ENCODE peak calls at places on chromosomes 3 and 15, in nine cellular contexts. One of them, this sample, is unnamed.

GRCh38 chr15:89654847-89655805 is at the start of gene KIF7:
- DNase-seq in left lung: no peak
- DNase-seq in anterior cingulate cortex: no peak
- DNase-seq in glutamatergic neuron: peak
- DNase-seq in activated CD8-positive, alpha-beta memory T cell treated with anti-CD3 and anti-CD28 coated beads for 48 hours: no peak
- DNase-seq in activated CD4-positive, alpha-beta T cell treated with anti-CD3 and anti-CD28 coated beads, Interleukin-2, amount 50 U/mL, for 24 hours: no peak
- DNase-seq in HuH-7.5: peak
- DNase-seq in RCC 7860: no peak
- DNase-seq in endodermal cell: peak
- DNase-seq in this sample: no peak

GRCh38 chr15:78204351-78205309 is 29.7 kb downstream of the ACSBG1 start:
- DNase-seq in activated CD4-positive, alpha-beta T cell treated with anti-CD3 and anti-CD28 coated beads, Interleukin-2, amount 50 U/mL, for 24 hours: no peak
- DNase-seq in endodermal cell: peak
- DNase-seq in activated CD8-positive, alpha-beta memory T cell treated with anti-CD3 and anti-CD28 coated beads for 48 hours: no peak
- DNase-seq in anterior cingulate cortex: no peak
- DNase-seq in left lung: no peak
- DNase-seq in glutamatergic neuron: no peak
- DNase-seq in RCC 7860: no peak
- DNase-seq in HuH-7.5: no peak
- DNase-seq in this sample: no peak

GRCh38 chr3:13217736-13218540 is 144.7 kb upstream of the IQSEC1 start:
- DNase-seq in anterior cingulate cortex: no peak
- DNase-seq in RCC 7860: peak
- DNase-seq in HuH-7.5: no peak
- DNase-seq in activated CD8-positive, alpha-beta memory T cell treated with anti-CD3 and anti-CD28 coated beads for 48 hours: no peak
- DNase-seq in activated CD4-positive, alpha-beta T cell treated with anti-CD3 and anti-CD28 coated beads, Interleukin-2, amount 50 U/mL, for 24 hours: no peak
- DNase-seq in glutamatergic neuron: no peak
- DNase-seq in left lung: no peak
- DNase-seq in endodermal cell: no peak
- DNase-seq in this sample: peak

GRCh38 chr15:30675126-30675525 is 49.2 kb downstream of the ARHGAP11B start:
- DNase-seq in glutamatergic neuron: no peak
- DNase-seq in activated CD4-positive, alpha-beta T cell treated with anti-CD3 and anti-CD28 coated beads, Interleukin-2, amount 50 U/mL, for 24 hours: no peak
- DNase-seq in endodermal cell: no peak
- DNase-seq in anterior cingulate cortex: no peak
- DNase-seq in RCC 7860: no peak
- DNase-seq in HuH-7.5: no peak
- DNase-seq in left lung: no peak
- DNase-seq in activated CD8-positive, alpha-beta memory T cell treated with anti-CD3 and anti-CD28 coated beads for 48 hours: no peak
- DNase-seq in this sample: no peak

GRCh38 chr3:36496734-36497133 is 116.4 kb downstream of the STAC start:
- DNase-seq in activated CD8-positive, alpha-beta memory T cell treated with anti-CD3 and anti-CD28 coated beads for 48 hours: no peak
- DNase-seq in endodermal cell: no peak
- DNase-seq in glutamatergic neuron: no peak
- DNase-seq in HuH-7.5: no peak
- DNase-seq in left lung: no peak
- DNase-seq in anterior cingulate cortex: no peak
- DNase-seq in RCC 7860: no peak
- DNase-seq in activated CD4-positive, alpha-beta T cell treated with anti-CD3 and anti-CD28 coated beads, Interleukin-2, amount 50 U/mL, for 24 hours: no peak
- DNase-seq in this sample: peak

GRCh38 chr3:170869645-170870593 is at the start of gene RPL22L1:
- DNase-seq in endodermal cell: peak
- DNase-seq in activated CD8-positive, alpha-beta memory T cell treated with anti-CD3 and anti-CD28 coated beads for 48 hours: peak
- DNase-seq in activated CD4-positive, alpha-beta T cell treated with anti-CD3 and anti-CD28 coated beads, Interleukin-2, amount 50 U/mL, for 24 hours: peak
- DNase-seq in HuH-7.5: peak
- DNase-seq in left lung: peak
- DNase-seq in glutamatergic neuron: peak
- DNase-seq in RCC 7860: peak
- DNase-seq in anterior cingulate cortex: no peak
- DNase-seq in this sample: peak

GRCh38 chr3:58804914-58805313 is 138.3 kb upstream of the FAM3D start:
- DNase-seq in HuH-7.5: no peak
- DNase-seq in activated CD4-positive, alpha-beta T cell treated with anti-CD3 and anti-CD28 coated beads, Interleukin-2, amount 50 U/mL, for 24 hours: no peak
- DNase-seq in RCC 7860: no peak
- DNase-seq in left lung: no peak
- DNase-seq in glutamatergic neuron: no peak
- DNase-seq in anterior cingulate cortex: no peak
- DNase-seq in activated CD8-positive, alpha-beta memory T cell treated with anti-CD3 and anti-CD28 coated beads for 48 hours: no peak
- DNase-seq in endodermal cell: no peak
- DNase-seq in this sample: no peak

GRCh38 chr3:196274585-196274984 is 12.9 kb downstream of the PCYT1A start:
- DNase-seq in endodermal cell: no peak
- DNase-seq in activated CD8-positive, alpha-beta memory T cell treated with anti-CD3 and anti-CD28 coated beads for 48 hours: no peak
- DNase-seq in left lung: no peak
- DNase-seq in glutamatergic neuron: no peak
- DNase-seq in RCC 7860: no peak
- DNase-seq in activated CD4-positive, alpha-beta T cell treated with anti-CD3 and anti-CD28 coated beads, Interleukin-2, amount 50 U/mL, for 24 hours: peak
- DNase-seq in HuH-7.5: no peak
- DNase-seq in anterior cingulate cortex: no peak
- DNase-seq in this sample: peak

GRCh38 chr3:62823461-62824050 is 51.7 kb downstream of the CADPS start:
- DNase-seq in RCC 7860: no peak
- DNase-seq in activated CD8-positive, alpha-beta memory T cell treated with anti-CD3 and anti-CD28 coated beads for 48 hours: no peak
- DNase-seq in glutamatergic neuron: no peak
- DNase-seq in anterior cingulate cortex: no peak
- DNase-seq in HuH-7.5: no peak
- DNase-seq in activated CD4-positive, alpha-beta T cell treated with anti-CD3 and anti-CD28 coated beads, Interleukin-2, amount 50 U/mL, for 24 hours: no peak
- DNase-seq in endodermal cell: no peak
- DNase-seq in left lung: no peak
- DNase-seq in this sample: no peak

GRCh38 chr3:170320471-170321121 is 36.9 kb upstream of the SKIL start:
- DNase-seq in glutamatergic neuron: no peak
- DNase-seq in activated CD8-positive, alpha-beta memory T cell treated with anti-CD3 and anti-CD28 coated beads for 48 hours: no peak
- DNase-seq in left lung: no peak
- DNase-seq in anterior cingulate cortex: no peak
- DNase-seq in HuH-7.5: no peak
- DNase-seq in endodermal cell: peak
- DNase-seq in activated CD4-positive, alpha-beta T cell treated with anti-CD3 and anti-CD28 coated beads, Interleukin-2, amount 50 U/mL, for 24 hours: no peak
- DNase-seq in RCC 7860: no peak
- DNase-seq in this sample: no peak

GRCh38 chr3:71050521-71051258 is 532.8 kb downstream of the FOXP1 start:
- DNase-seq in RCC 7860: no peak
- DNase-seq in HuH-7.5: no peak
- DNase-seq in glutamatergic neuron: no peak
- DNase-seq in endodermal cell: no peak
- DNase-seq in activated CD8-positive, alpha-beta memory T cell treated with anti-CD3 and anti-CD28 coated beads for 48 hours: no peak
- DNase-seq in activated CD4-positive, alpha-beta T cell treated with anti-CD3 and anti-CD28 coated beads, Interleukin-2, amount 50 U/mL, for 24 hours: peak
- DNase-seq in left lung: no peak
- DNase-seq in anterior cingulate cortex: no peak
- DNase-seq in this sample: peak

GRCh38 chr3:105905328-105905727 is 36.5 kb upstream of the CBLB start:
- DNase-seq in left lung: no peak
- DNase-seq in HuH-7.5: no peak
- DNase-seq in activated CD8-positive, alpha-beta memory T cell treated with anti-CD3 and anti-CD28 coated beads for 48 hours: no peak
- DNase-seq in glutamatergic neuron: no peak
- DNase-seq in activated CD4-positive, alpha-beta T cell treated with anti-CD3 and anti-CD28 coated beads, Interleukin-2, amount 50 U/mL, for 24 hours: no peak
- DNase-seq in endodermal cell: no peak
- DNase-seq in RCC 7860: no peak
- DNase-seq in anterior cingulate cortex: no peak
- DNase-seq in this sample: no peak

GRCh38 chr15:29225534-29226224 is 43.9 kb downstream of the NSMCE3 start:
- DNase-seq in left lung: no peak
- DNase-seq in activated CD4-positive, alpha-beta T cell treated with anti-CD3 and anti-CD28 coated beads, Interleukin-2, amount 50 U/mL, for 24 hours: no peak
- DNase-seq in glutamatergic neuron: no peak
- DNase-seq in endodermal cell: no peak
- DNase-seq in HuH-7.5: no peak
- DNase-seq in activated CD8-positive, alpha-beta memory T cell treated with anti-CD3 and anti-CD28 coated beads for 48 hours: no peak
- DNase-seq in RCC 7860: no peak
- DNase-seq in anterior cingulate cortex: no peak
- DNase-seq in this sample: no peak

GRCh38 chr3:76668653-76669052 is 371.2 kb upstream of the ROBO2 start:
- DNase-seq in anterior cingulate cortex: no peak
- DNase-seq in glutamatergic neuron: no peak
- DNase-seq in endodermal cell: no peak
- DNase-seq in RCC 7860: no peak
- DNase-seq in HuH-7.5: no peak
- DNase-seq in left lung: no peak
- DNase-seq in activated CD4-positive, alpha-beta T cell treated with anti-CD3 and anti-CD28 coated beads, Interleukin-2, amount 50 U/mL, for 24 hours: no peak
- DNase-seq in activated CD8-positive, alpha-beta memory T cell treated with anti-CD3 and anti-CD28 coated beads for 48 hours: no peak
- DNase-seq in this sample: no peak

GRCh38 chr3:170759511-170760173 is 110.4 kb downstream of the RPL22L1 start:
- DNase-seq in HuH-7.5: no peak
- DNase-seq in glutamatergic neuron: no peak
- DNase-seq in left lung: no peak
- DNase-seq in endodermal cell: no peak
- DNase-seq in activated CD8-positive, alpha-beta memory T cell treated with anti-CD3 and anti-CD28 coated beads for 48 hours: no peak
- DNase-seq in activated CD4-positive, alpha-beta T cell treated with anti-CD3 and anti-CD28 coated beads, Interleukin-2, amount 50 U/mL, for 24 hours: no peak
- DNase-seq in anterior cingulate cortex: no peak
- DNase-seq in RCC 7860: no peak
- DNase-seq in this sample: no peak

GRCh38 chr3:56889131-56889530 is 87.4 kb upstream of the ARHGEF3 start:
- DNase-seq in left lung: no peak
- DNase-seq in activated CD4-positive, alpha-beta T cell treated with anti-CD3 and anti-CD28 coated beads, Interleukin-2, amount 50 U/mL, for 24 hours: no peak
- DNase-seq in glutamatergic neuron: no peak
- DNase-seq in activated CD8-positive, alpha-beta memory T cell treated with anti-CD3 and anti-CD28 coated beads for 48 hours: no peak
- DNase-seq in HuH-7.5: no peak
- DNase-seq in anterior cingulate cortex: no peak
- DNase-seq in endodermal cell: no peak
- DNase-seq in RCC 7860: no peak
- DNase-seq in this sample: no peak

GRCh38 chr3:30768703-30769550 is 125.5 kb downstream of the GADL1 start:
- DNase-seq in activated CD4-positive, alpha-beta T cell treated with anti-CD3 and anti-CD28 coated beads, Interleukin-2, amount 50 U/mL, for 24 hours: peak
- DNase-seq in RCC 7860: peak
- DNase-seq in HuH-7.5: peak
- DNase-seq in anterior cingulate cortex: no peak
- DNase-seq in activated CD8-positive, alpha-beta memory T cell treated with anti-CD3 and anti-CD28 coated beads for 48 hours: peak
- DNase-seq in glutamatergic neuron: peak
- DNase-seq in left lung: peak
- DNase-seq in endodermal cell: peak
- DNase-seq in this sample: peak

GRCh38 chr3:176920806-176921205 is 276.5 kb downstream of the TBL1XR1 start:
- DNase-seq in activated CD8-positive, alpha-beta memory T cell treated with anti-CD3 and anti-CD28 coated beads for 48 hours: no peak
- DNase-seq in left lung: no peak
- DNase-seq in anterior cingulate cortex: no peak
- DNase-seq in glutamatergic neuron: no peak
- DNase-seq in HuH-7.5: no peak
- DNase-seq in activated CD4-positive, alpha-beta T cell treated with anti-CD3 and anti-CD28 coated beads, Interleukin-2, amount 50 U/mL, for 24 hours: no peak
- DNase-seq in endodermal cell: no peak
- DNase-seq in RCC 7860: no peak
- DNase-seq in this sample: no peak

GRCh38 chr3:127392146-127392470 is 104.3 kb upstream of the PRR20G start:
- DNase-seq in endodermal cell: no peak
- DNase-seq in anterior cingulate cortex: no peak
- DNase-seq in HuH-7.5: no peak
- DNase-seq in left lung: no peak
- DNase-seq in glutamatergic neuron: no peak
- DNase-seq in RCC 7860: no peak
- DNase-seq in activated CD4-positive, alpha-beta T cell treated with anti-CD3 and anti-CD28 coated beads, Interleukin-2, amount 50 U/mL, for 24 hours: no peak
- DNase-seq in activated CD8-positive, alpha-beta memory T cell treated with anti-CD3 and anti-CD28 coated beads for 48 hours: no peak
- DNase-seq in this sample: no peak

GRCh38 chr15:81311834-81312459 is 12.0 kb downstream of the STARD5 start:
- DNase-seq in anterior cingulate cortex: no peak
- DNase-seq in left lung: no peak
- DNase-seq in HuH-7.5: no peak
- DNase-seq in endodermal cell: no peak
- DNase-seq in RCC 7860: no peak
- DNase-seq in activated CD8-positive, alpha-beta memory T cell treated with anti-CD3 and anti-CD28 coated beads for 48 hours: no peak
- DNase-seq in glutamatergic neuron: no peak
- DNase-seq in activated CD4-positive, alpha-beta T cell treated with anti-CD3 and anti-CD28 coated beads, Interleukin-2, amount 50 U/mL, for 24 hours: no peak
- DNase-seq in this sample: no peak

GRCh38 chr3:104437131-104437750 is 929.5 kb upstream of the ALCAM start:
- DNase-seq in glutamatergic neuron: no peak
- DNase-seq in left lung: no peak
- DNase-seq in anterior cingulate cortex: no peak
- DNase-seq in activated CD8-positive, alpha-beta memory T cell treated with anti-CD3 and anti-CD28 coated beads for 48 hours: no peak
- DNase-seq in activated CD4-positive, alpha-beta T cell treated with anti-CD3 and anti-CD28 coated beads, Interleukin-2, amount 50 U/mL, for 24 hours: no peak
- DNase-seq in HuH-7.5: no peak
- DNase-seq in RCC 7860: peak
- DNase-seq in endodermal cell: no peak
- DNase-seq in this sample: peak

GRCh38 chr15:33963831-33964664 is 4.2 kb upstream of the CHRM5 start:
- DNase-seq in RCC 7860: peak
- DNase-seq in left lung: no peak
- DNase-seq in endodermal cell: no peak
- DNase-seq in glutamatergic neuron: no peak
- DNase-seq in anterior cingulate cortex: no peak
- DNase-seq in activated CD8-positive, alpha-beta memory T cell treated with anti-CD3 and anti-CD28 coated beads for 48 hours: no peak
- DNase-seq in HuH-7.5: no peak
- DNase-seq in activated CD4-positive, alpha-beta T cell treated with anti-CD3 and anti-CD28 coated beads, Interleukin-2, amount 50 U/mL, for 24 hours: no peak
- DNase-seq in this sample: peak

GRCh38 chr3:48648188-48648850 is 13.1 kb upstream of the SLC26A6 start:
- DNase-seq in activated CD4-positive, alpha-beta T cell treated with anti-CD3 and anti-CD28 coated beads, Interleukin-2, amount 50 U/mL, for 24 hours: no peak
- DNase-seq in endodermal cell: no peak
- DNase-seq in HuH-7.5: no peak
- DNase-seq in glutamatergic neuron: no peak
- DNase-seq in left lung: no peak
- DNase-seq in RCC 7860: no peak
- DNase-seq in anterior cingulate cortex: no peak
- DNase-seq in activated CD8-positive, alpha-beta memory T cell treated with anti-CD3 and anti-CD28 coated beads for 48 hours: no peak
- DNase-seq in this sample: no peak

GRCh38 chr3:121752261-121752660 is 2.7 kb upstream of the GOLGB1 start:
- DNase-seq in activated CD4-positive, alpha-beta T cell treated with anti-CD3 and anti-CD28 coated beads, Interleukin-2, amount 50 U/mL, for 24 hours: no peak
- DNase-seq in anterior cingulate cortex: no peak
- DNase-seq in RCC 7860: no peak
- DNase-seq in left lung: no peak
- DNase-seq in HuH-7.5: no peak
- DNase-seq in glutamatergic neuron: no peak
- DNase-seq in activated CD8-positive, alpha-beta memory T cell treated with anti-CD3 and anti-CD28 coated beads for 48 hours: no peak
- DNase-seq in endodermal cell: no peak
- DNase-seq in this sample: no peak

GRCh38 chr3:141235661-141236171 is 4.1 kb downstream of the PXYLP1 start:
- DNase-seq in RCC 7860: no peak
- DNase-seq in endodermal cell: no peak
- DNase-seq in activated CD4-positive, alpha-beta T cell treated with anti-CD3 and anti-CD28 coated beads, Interleukin-2, amount 50 U/mL, for 24 hours: no peak
- DNase-seq in left lung: no peak
- DNase-seq in anterior cingulate cortex: no peak
- DNase-seq in glutamatergic neuron: no peak
- DNase-seq in activated CD8-positive, alpha-beta memory T cell treated with anti-CD3 and anti-CD28 coated beads for 48 hours: no peak
- DNase-seq in HuH-7.5: peak
- DNase-seq in this sample: no peak

GRCh38 chr3:17605032-17605431 is 137.4 kb downstream of the TBC1D5 start:
- DNase-seq in activated CD8-positive, alpha-beta memory T cell treated with anti-CD3 and anti-CD28 coated beads for 48 hours: no peak
- DNase-seq in HuH-7.5: no peak
- DNase-seq in RCC 7860: peak
- DNase-seq in glutamatergic neuron: no peak
- DNase-seq in anterior cingulate cortex: no peak
- DNase-seq in endodermal cell: no peak
- DNase-seq in activated CD4-positive, alpha-beta T cell treated with anti-CD3 and anti-CD28 coated beads, Interleukin-2, amount 50 U/mL, for 24 hours: no peak
- DNase-seq in left lung: no peak
- DNase-seq in this sample: peak

GRCh38 chr3:190825389-190826016 is 37.0 kb downstream of the GMNC start:
- DNase-seq in anterior cingulate cortex: no peak
- DNase-seq in RCC 7860: no peak
- DNase-seq in glutamatergic neuron: no peak
- DNase-seq in activated CD4-positive, alpha-beta T cell treated with anti-CD3 and anti-CD28 coated beads, Interleukin-2, amount 50 U/mL, for 24 hours: no peak
- DNase-seq in activated CD8-positive, alpha-beta memory T cell treated with anti-CD3 and anti-CD28 coated beads for 48 hours: no peak
- DNase-seq in HuH-7.5: no peak
- DNase-seq in endodermal cell: no peak
- DNase-seq in left lung: no peak
- DNase-seq in this sample: no peak

GRCh38 chr3:73549071-73549600 is 75.6 kb downstream of the PDZRN3 start:
- DNase-seq in endodermal cell: no peak
- DNase-seq in activated CD4-positive, alpha-beta T cell treated with anti-CD3 and anti-CD28 coated beads, Interleukin-2, amount 50 U/mL, for 24 hours: no peak
- DNase-seq in left lung: no peak
- DNase-seq in anterior cingulate cortex: no peak
- DNase-seq in activated CD8-positive, alpha-beta memory T cell treated with anti-CD3 and anti-CD28 coated beads for 48 hours: no peak
- DNase-seq in HuH-7.5: no peak
- DNase-seq in glutamatergic neuron: no peak
- DNase-seq in RCC 7860: no peak
- DNase-seq in this sample: no peak

GRCh38 chr15:100349696-100350433 is 8.1 kb upstream of the ADAMTS17 start:
- DNase-seq in anterior cingulate cortex: peak
- DNase-seq in glutamatergic neuron: peak
- DNase-seq in RCC 7860: peak
- DNase-seq in HuH-7.5: peak
- DNase-seq in left lung: peak
- DNase-seq in endodermal cell: peak
- DNase-seq in activated CD4-positive, alpha-beta T cell treated with anti-CD3 and anti-CD28 coated beads, Interleukin-2, amount 50 U/mL, for 24 hours: peak
- DNase-seq in activated CD8-positive, alpha-beta memory T cell treated with anti-CD3 and anti-CD28 coated beads for 48 hours: peak
- DNase-seq in this sample: no peak

GRCh38 chr3:184551103-184551502 is 10.5 kb upstream of the EPHB3 start:
- DNase-seq in left lung: no peak
- DNase-seq in glutamatergic neuron: no peak
- DNase-seq in HuH-7.5: no peak
- DNase-seq in activated CD4-positive, alpha-beta T cell treated with anti-CD3 and anti-CD28 coated beads, Interleukin-2, amount 50 U/mL, for 24 hours: no peak
- DNase-seq in endodermal cell: no peak
- DNase-seq in anterior cingulate cortex: no peak
- DNase-seq in RCC 7860: no peak
- DNase-seq in activated CD8-positive, alpha-beta memory T cell treated with anti-CD3 and anti-CD28 coated beads for 48 hours: no peak
- DNase-seq in this sample: no peak

GRCh38 chr3:157921767-157922166 is 184.5 kb downstream of the SHOX2 start:
- DNase-seq in left lung: no peak
- DNase-seq in activated CD4-positive, alpha-beta T cell treated with anti-CD3 and anti-CD28 coated beads, Interleukin-2, amount 50 U/mL, for 24 hours: no peak
- DNase-seq in endodermal cell: no peak
- DNase-seq in anterior cingulate cortex: no peak
- DNase-seq in glutamatergic neuron: no peak
- DNase-seq in HuH-7.5: no peak
- DNase-seq in activated CD8-positive, alpha-beta memory T cell treated with anti-CD3 and anti-CD28 coated beads for 48 hours: no peak
- DNase-seq in RCC 7860: no peak
- DNase-seq in this sample: no peak